ENCODE peak calls at places on chromosomes 12 and 14, in five cellular contexts. S, K, T, H and E are unnamed samples.

GRCh38 chr12:46944104-46944503 is 118.3 kb upstream of the SLC38A4 start:
- DNase-seq in T (no peak), K (no peak), S (no peak), H (no peak), E (no peak)

GRCh38 chr12:117134059-117134458 is 34.8 kb upstream of the TESC start:
- DNase-seq in S (no peak), K (no peak), H (no peak), T (no peak), E (no peak)

GRCh38 chr12:131018808-131019397 is 65.2 kb downstream of the ADGRD1 start:
- DNase-seq in S (no peak), K (no peak), H (no peak), T (no peak), E (peak; percentile 72)

GRCh38 chr14:59355101-59355500 is 110.1 kb downstream of the GPR135 start:
- DNase-seq in T (no peak), H (no peak), K (no peak), S (no peak), E (no peak)

GRCh38 chr12:26097046-26097878 is 27.6 kb downstream of the BHLHE41 start:
- DNase-seq in T (peak; percentile 72), S (peak; percentile 55), H (peak; percentile 45), K (peak; percentile 86), E (peak; percentile 82)

GRCh38 chr12:15458008-15458407 is 135.7 kb downstream of the PTPRO start:
- DNase-seq in T (no peak), S (no peak), K (no peak), H (no peak), E (no peak)

GRCh38 chr14:100890451-100890850 is 13.1 kb downstream of the RTL1 start:
- DNase-seq in H (no peak), K (no peak), T (peak; percentile 4), S (peak; percentile 3), E (peak; percentile 35)

GRCh38 chr14:68214431-68214830 is 394.9 kb downstream of the RAD51B start:
- DNase-seq in S (no peak), K (no peak), T (no peak), H (no peak), E (no peak)

GRCh38 chr14:96455588-96455987 is 46.6 kb upstream of the PAPOLA start:
- DNase-seq in H (no peak), K (no peak), S (no peak), T (no peak), E (no peak)

GRCh38 chr12:123499332-123499731 is 34.2 kb downstream of the RILPL1 start:
- DNase-seq in S (no peak), K (no peak), T (no peak), H (no peak), E (no peak)

GRCh38 chr12:49622501-49623141 is 740 bp upstream of the PRPF40B start:
- DNase-seq in T (no peak), H (no peak), K (peak; percentile 60), S (no peak), E (no peak)

GRCh38 chr14:83632375-83632774 is 1897.6 kb upstream of the FLRT2 start:
- DNase-seq in S (no peak), T (no peak), K (no peak), H (no peak), E (no peak)

GRCh38 chr12:132439333-132439904 is 50.5 kb upstream of the FBRSL1 start:
- DNase-seq in S (no peak), H (no peak), K (no peak), T (no peak), E (no peak)

GRCh38 chr12:119312904-119313303 is 21.6 kb upstream of the CCDC60 start:
- DNase-seq in S (no peak), H (no peak), T (no peak), K (no peak), E (no peak)

GRCh38 chr14:24909523-24910302 is 140.2 kb downstream of the STXBP6 start:
- DNase-seq in H (no peak), K (no peak), T (no peak), S (no peak), E (no peak)

GRCh38 chr14:54226103-54226502 is 170.7 kb upstream of the CDKN3 start:
- DNase-seq in T (no peak), H (no peak), K (no peak), S (no peak), E (no peak)

GRCh38 chr14:29548948-29549370 is 378.7 kb downstream of the PRKD1 start:
- DNase-seq in K (peak; percentile 38), H (no peak), T (no peak), S (no peak), E (no peak)

GRCh38 chr14:64149921-64150320 is 144.2 kb downstream of the ESR2 start:
- DNase-seq in K (no peak), H (no peak), S (no peak), T (no peak), E (no peak)

GRCh38 chr12:74152370-74152769 is 385.3 kb upstream of the ATXN7L3B start:
- DNase-seq in S (no peak), T (no peak), K (no peak), H (no peak), E (no peak)

GRCh38 chr12:81800298-81801148 is 41.4 kb upstream of the PPFIA2 start:
- DNase-seq in H (peak; percentile 31), S (no peak), T (no peak), K (no peak), E (no peak)

GRCh38 chr12:98370976-98371375 is 144.4 kb upstream of the TMPO start:
- DNase-seq in K (no peak), S (no peak), T (no peak), H (no peak), E (no peak)

GRCh38 chr12:97386133-97386581 is 76.4 kb upstream of the RMST start:
- DNase-seq in H (no peak), K (no peak), T (no peak), S (no peak), E (no peak)

GRCh38 chr14:53982546-53982945 is 25.9 kb upstream of the BMP4 start:
- DNase-seq in T (no peak), K (no peak), H (no peak), S (no peak), E (no peak)

GRCh38 chr14:105495101-105495989 is 4.3 kb downstream of the TEDC1 start:
- DNase-seq in H (peak; percentile 30), K (no peak), S (peak; percentile 58), T (peak; percentile 19), E (peak; percentile 53)

GRCh38 chr14:91341331-91342242 is 76.0 kb downstream of the CCDC88C start:
- DNase-seq in K (no peak), T (no peak), H (no peak), S (no peak), E (no peak)

GRCh38 chr12:109214131-109214530 is 95.0 kb downstream of the FOXN4 start:
- DNase-seq in S (no peak), K (no peak), H (no peak), T (no peak), E (no peak)

GRCh38 chr14:20976291-20976690 is 13.5 kb upstream of the METTL17 start:
- DNase-seq in S (no peak), K (no peak), H (no peak), T (no peak), E (no peak)

GRCh38 chr14:21825147-21825743 is 151.6 kb upstream of the OR4E1 start:
- DNase-seq in T (no peak), H (no peak), S (no peak), K (peak; percentile 13), E (no peak)

GRCh38 chr12:44708218-44708617 is 167.9 kb downstream of the NELL2 start:
- DNase-seq in T (no peak), H (no peak), K (no peak), S (no peak), E (no peak)

GRCh38 chr12:92445253-92446081 is 257.3 kb upstream of the PLEKHG7 start:
- DNase-seq in K (no peak), H (no peak), S (no peak), T (no peak), E (no peak)

DNA sequence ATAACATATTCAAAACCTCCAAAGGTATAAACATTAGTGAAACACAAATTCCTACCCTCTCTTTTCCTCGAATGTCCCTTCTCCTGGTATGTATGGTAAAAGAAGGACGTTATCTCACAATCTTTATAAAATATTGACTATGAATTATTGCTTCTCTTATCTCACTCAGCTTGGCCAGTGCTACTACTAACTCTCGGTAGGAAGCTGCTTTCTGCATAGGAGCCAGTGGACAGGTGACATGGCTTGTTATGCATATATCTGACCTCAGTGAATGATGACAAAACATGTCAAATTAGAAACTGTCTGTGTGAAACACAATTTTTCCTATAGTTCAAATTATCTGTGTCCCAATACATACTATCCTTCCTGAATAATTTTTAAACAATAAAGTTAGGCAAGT is 48.5 kb upstream of the FLRT2 start:
- DNase-seq in H (no peak), K (no peak), S (no peak), T (no peak), E (no peak)
- H3K27ac ChIP-seq in H (no peak overlapping the region), K (no peak overlapping the region), S (no peak overlapping the region), T (no peak overlapping the region), E (no peak overlapping the region)

DNA sequence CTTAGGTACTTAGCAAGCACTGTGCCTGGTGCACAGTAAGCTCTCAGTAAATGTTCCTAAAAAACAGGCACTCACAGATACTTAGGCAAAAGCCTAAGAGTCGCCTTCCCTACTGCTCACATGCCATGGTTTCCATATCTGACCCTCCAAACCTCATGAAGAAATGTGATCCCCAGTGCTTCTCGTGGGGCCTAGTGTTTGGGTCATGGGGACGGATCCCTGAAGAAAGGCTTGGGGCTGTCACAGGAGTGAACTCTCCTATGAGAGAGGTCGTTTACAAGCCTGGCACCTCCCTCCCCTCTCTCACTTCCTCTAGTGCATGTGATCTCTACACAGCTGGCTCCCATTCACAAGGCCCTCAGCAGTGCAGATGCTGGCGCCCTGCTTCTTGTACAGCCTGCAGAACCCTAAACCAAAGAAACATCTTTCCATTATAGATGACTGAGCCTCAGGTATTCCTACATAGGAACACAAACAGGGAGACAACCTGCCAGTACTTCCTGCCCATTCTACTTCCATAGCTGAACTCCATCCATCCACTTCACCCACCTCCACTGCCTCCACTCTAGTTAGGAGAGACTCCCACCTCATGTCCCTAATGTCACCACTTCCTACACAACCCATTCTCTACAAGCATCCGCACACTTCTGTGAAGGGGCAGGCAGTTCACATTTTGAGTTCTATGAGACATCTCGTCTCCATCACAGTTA is 2.9 kb downstream of the SLC15A4 start:
- DNase-seq in H (no peak), K (no peak), T (no peak), S (peak; percentile 53), E (peak; percentile 81)
- H3K4me3 ChIP-seq in H (no peak overlapping the region), K (no peak overlapping the region), T (no peak overlapping the region), S (peak overlapping the region; percentile 7), E (no peak overlapping the region)

DNA sequence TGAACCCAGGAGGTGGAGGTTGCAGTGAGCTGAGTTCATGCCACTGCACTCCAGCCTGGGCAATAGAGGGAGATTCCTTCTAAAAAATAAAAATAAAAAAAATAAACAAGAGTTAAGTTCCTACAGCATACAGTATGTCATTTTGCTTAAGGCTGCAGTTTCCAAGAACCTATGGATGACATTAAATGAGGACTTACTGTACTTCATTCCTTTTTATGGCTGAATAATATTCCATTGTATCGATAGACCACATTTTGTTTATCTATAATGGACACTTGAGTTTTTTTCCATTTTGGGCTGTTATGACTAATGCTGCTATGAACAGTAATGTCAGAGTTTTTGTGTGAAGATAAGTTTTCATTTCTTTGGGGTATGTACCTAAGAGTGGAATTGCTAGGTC is 17.4 kb downstream of the RASAL1 start:
- DNase-seq in K (no peak), H (no peak), T (no peak), S (no peak), E (no peak)
- H3K27ac ChIP-seq in K (no peak overlapping the region), H (no peak overlapping the region), T (no peak overlapping the region), S (no peak overlapping the region), E (no peak overlapping the region)

GRCh38 chr12:54000774-54001114 is 783 bp downstream of the HOXC9 start:
- DNase-seq in H (no peak), S (no peak), T (no peak), K (no peak), E (no peak)
- H3K4me3 ChIP-seq in H (peak overlapping the region; percentile 71), S (peak overlapping the region; percentile 52), T (peak overlapping the region; percentile 48), K (peak overlapping the region; percentile 83), E (no peak overlapping the region)